ENCODE peak calls at places on chromosomes 13 and 19, in eight cellular contexts. T is OCI-LY7, O is left ventricle myocardium inferior, C is uterus, I is neural progenitor cell, K is ascending aorta, J is heart left ventricle, E is upper lobe of right lung. L is an unnamed sample. For H3K9me3 and H3K4me1, the result is how much of the 10 kb centered on the place peaks cover.

GRCh38 chr19:35162471-35163326 is 8.2 kb downstream of the FXYD5 start:
- DNase-seq in T (no peak), O (no peak), C (no peak), I (no peak), K (no peak), J (no peak), E (no peak), L (no peak)

GRCh38 chr13:50033696-50034095 is 18.5 kb downstream of the KCNRG start:
- DNase-seq in T (no peak), O (no peak), C (no peak), I (no peak), K (no peak), J (no peak), E (no peak), L (no peak)

GRCh38 chr13:26584713-26585112 is 27.2 kb downstream of the WASF3 start:
- DNase-seq in T (no peak), O (no peak), C (no peak), I (no peak), K (no peak), J (no peak), E (no peak), L (no peak)

GRCh38 chr19:498977-499623 is 2.8 kb downstream of the MADCAM1 start:
- DNase-seq in T (no peak), O (no peak), C (no peak), I (no peak), K (no peak), J (no peak), E (no peak), L (no peak)

GRCh38 chr13:35349673-35350278 is 126.7 kb downstream of the MAB21L1 start:
- DNase-seq in T (no peak), O (no peak), C (no peak), I (no peak), K (no peak), J (no peak), E (no peak), L (no peak)

GRCh38 chr13:87999141-87999765 is 328.1 kb downstream of the SLITRK5 start:
- DNase-seq in T (no peak), O (no peak), C (no peak), I (no peak), K (no peak), J (no peak), E (no peak), L (no peak)

GRCh38 chr13:24505256-24505655 is 7.3 kb downstream of the PARP4 start:
- DNase-seq in T (no peak), O (no peak), C (no peak), I (no peak), K (no peak), J (no peak), E (no peak), L (no peak)

GRCh38 chr19:3544742-3545668 is 6.0 kb downstream of the TEKTIP1 start:
- DNase-seq in T (peak), O (peak), C (peak), I (peak), K (no peak), J (peak), E (peak), L (peak)

GRCh38 chr19:48283908-48284307 is 14.0 kb downstream of the ZNF114 start:
- DNase-seq in T (no peak), O (no peak), C (no peak), I (no peak), K (no peak), J (no peak), E (no peak), L (no peak)

GRCh38 chr19:47614559-47614958 is 5.6 kb downstream of the BICRA start:
- DNase-seq in T (no peak), O (no peak), C (no peak), I (no peak), K (no peak), J (no peak), E (no peak), L (no peak)

GRCh38 chr19:3653865-3654513 is 27.4 kb upstream of the CACTIN start:
- DNase-seq in T (peak), O (no peak), C (no peak), I (peak), K (no peak), J (no peak), E (no peak), L (no peak)

GRCh38 chr19:43644181-43644580 is 4.5 kb upstream of the CADM4 start:
- DNase-seq in T (no peak), O (no peak), C (no peak), I (no peak), K (no peak), J (no peak), E (no peak), L (no peak)

GRCh38 chr19:572891-573825 is 762 bp downstream of the BSG start:
- DNase-seq in T (peak), O (peak), C (peak), I (peak), K (no peak), J (peak), E (peak), L (peak)

GRCh38 chr13:47327856-47328255 is 431.0 kb upstream of the HTR2A start:
- DNase-seq in T (no peak), O (no peak), C (no peak), I (no peak), K (no peak), J (no peak), E (no peak), L (no peak)

GRCh38 chr13:21917046-21918010 is 246.5 kb downstream of the FGF9 start:
- DNase-seq in T (no peak), O (no peak), C (no peak), I (no peak), K (no peak), J (no peak), E (no peak), L (no peak)

GRCh38 chr19:48997972-48998371 is 4.3 kb downstream of the RUVBL2 start:
- DNase-seq in T (peak), O (no peak), C (no peak), I (peak), K (no peak), J (no peak), E (no peak), L (no peak)

GRCh38 chr13:74778946-74779345 is 644.7 kb upstream of the KLF12 start:
- DNase-seq in T (no peak), O (no peak), C (no peak), I (no peak), K (no peak), J (no peak), E (no peak), L (no peak)

GRCh38 chr13:38624822-38625221 is 62.1 kb upstream of the FREM2 start:
- DNase-seq in T (no peak), O (no peak), C (no peak), I (no peak), K (no peak), J (no peak), E (no peak), L (no peak)

GRCh38 chr13:31234729-31235128 is 35.0 kb downstream of the B3GLCT start:
- DNase-seq in T (peak), O (no peak), C (no peak), I (no peak), K (no peak), J (no peak), E (no peak), L (no peak)

DNA sequence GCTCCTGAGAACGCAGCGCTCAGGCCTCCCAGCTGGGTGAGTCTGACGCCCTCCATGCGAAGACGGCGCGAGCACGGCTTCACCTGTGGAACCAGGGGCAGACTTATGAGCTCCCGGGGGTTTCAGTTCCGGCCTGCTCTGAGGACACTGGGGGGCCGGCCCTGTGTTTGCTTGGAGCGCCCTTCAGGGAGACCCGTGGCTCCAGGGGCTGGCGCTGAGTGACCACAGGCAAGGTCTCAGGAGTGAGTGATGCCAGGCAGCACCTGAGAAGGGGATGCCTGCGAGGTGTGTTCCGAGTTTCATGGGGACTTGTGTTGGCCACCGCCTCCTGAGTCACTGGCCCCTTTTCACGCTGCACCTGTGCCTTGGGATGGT is 4.5 kb downstream of the MCF2L start:
- DNase-seq in T (no peak), O (peak), C (no peak), I (no peak), K (no peak), J (no peak), E (peak), L (no peak)
- H3K9me3 ChIP-seq in T (under half), O (under half), C (under half), I (under half), K (under half), J (under half), E (under half), L (under half)

DNA sequence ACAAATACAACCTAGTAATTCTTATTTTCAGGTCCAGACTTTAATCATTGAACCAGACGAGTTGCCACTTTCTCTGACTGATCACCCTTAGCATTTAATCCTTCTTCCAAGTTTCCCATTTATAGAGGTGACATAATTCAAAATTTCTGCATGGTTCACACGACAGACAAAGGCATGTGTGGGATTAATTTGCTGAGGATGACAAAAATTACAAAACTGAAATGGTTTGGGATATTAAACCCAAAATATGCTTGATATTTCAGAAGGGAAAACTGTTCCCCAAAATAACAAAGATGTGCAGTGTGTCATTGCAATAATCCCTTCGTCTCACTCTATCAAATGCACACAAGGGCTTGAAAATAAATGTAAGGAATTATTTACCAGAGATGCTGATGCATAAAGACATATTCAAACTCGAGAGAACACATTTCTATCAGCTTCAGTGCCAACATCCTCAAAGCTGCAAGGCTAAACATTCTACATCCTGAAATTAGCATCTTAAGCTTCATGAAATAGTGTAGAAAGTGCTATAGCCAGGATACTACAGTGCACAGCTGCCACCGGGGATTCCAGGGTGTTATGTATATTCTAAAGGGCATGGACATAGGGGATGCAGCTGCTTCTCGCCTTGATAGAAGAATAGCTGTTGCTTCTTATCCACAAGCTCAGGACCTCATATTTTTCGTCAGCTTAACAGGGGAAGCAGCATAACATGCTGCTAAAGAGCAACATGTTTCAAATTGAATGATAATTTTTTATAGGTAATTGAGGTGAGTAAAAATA is 198.7 kb upstream of the SLITRK1 start:
- DNase-seq in T (no peak), O (no peak), C (no peak), I (no peak), K (no peak), J (no peak), E (no peak), L (no peak)
- H3K4me1 ChIP-seq in T (under half), O (under half), C (under half), I (under half), K (under half), J (under half), E (under half), L (under half)

GRCh38 chr19:6020972-6021805 is 43.2 kb upstream of the RANBP3 start:
- DNase-seq in T (no peak), O (no peak), C (no peak), I (no peak), K (no peak), J (no peak), E (no peak), L (no peak)
- TF ChIP-seq CTCF in T (no peak), O (no peak), C (no peak), I (no peak), K (no peak), J (no peak), E (no peak), L (no peak)

DNA sequence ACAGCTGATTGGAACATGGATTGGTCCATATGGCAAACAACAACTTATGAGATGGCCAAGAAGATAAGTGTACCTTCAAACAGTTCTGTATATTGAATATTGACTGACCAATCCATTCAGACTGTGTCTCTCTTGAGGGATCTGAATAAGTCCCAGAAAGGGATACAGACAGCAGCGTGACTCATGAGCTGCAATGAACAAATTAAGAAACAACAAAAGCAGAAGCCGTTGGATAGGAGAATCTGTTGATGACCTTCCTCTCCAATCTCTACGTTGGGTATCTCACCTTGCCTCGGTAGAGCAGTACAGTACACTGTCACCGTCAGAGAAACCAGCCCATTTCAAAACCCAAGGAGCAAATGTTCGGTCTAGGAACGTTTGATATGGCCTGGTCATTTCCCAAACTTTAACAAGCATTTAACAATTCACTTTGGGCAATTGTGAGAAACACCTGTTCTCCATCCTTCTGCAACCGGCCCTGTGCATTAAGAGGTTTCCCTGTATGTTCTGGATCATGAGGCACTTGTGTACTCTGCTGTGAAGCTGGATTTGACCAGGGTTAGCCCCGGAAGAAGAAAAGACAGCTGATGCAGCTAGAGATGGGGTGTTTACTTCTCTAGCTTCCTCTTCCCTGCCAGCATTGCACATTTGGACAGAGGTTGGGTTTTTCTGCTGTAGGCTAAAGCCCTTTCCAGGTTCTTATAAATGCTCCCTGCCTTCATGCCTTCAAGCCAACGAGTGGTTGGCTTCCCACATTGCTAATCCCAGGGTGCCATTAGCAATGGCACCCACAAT is 21.1 kb downstream of the MBD3L2B start:
- DNase-seq in T (no peak), O (no peak), C (no peak), I (no peak), K (no peak), J (no peak), E (no peak), L (no peak)
- H3K9me3 ChIP-seq in T (under half), O (under half), C (under half), I (under half), K (under half), J (under half), E (under half), L (under half)

DNA sequence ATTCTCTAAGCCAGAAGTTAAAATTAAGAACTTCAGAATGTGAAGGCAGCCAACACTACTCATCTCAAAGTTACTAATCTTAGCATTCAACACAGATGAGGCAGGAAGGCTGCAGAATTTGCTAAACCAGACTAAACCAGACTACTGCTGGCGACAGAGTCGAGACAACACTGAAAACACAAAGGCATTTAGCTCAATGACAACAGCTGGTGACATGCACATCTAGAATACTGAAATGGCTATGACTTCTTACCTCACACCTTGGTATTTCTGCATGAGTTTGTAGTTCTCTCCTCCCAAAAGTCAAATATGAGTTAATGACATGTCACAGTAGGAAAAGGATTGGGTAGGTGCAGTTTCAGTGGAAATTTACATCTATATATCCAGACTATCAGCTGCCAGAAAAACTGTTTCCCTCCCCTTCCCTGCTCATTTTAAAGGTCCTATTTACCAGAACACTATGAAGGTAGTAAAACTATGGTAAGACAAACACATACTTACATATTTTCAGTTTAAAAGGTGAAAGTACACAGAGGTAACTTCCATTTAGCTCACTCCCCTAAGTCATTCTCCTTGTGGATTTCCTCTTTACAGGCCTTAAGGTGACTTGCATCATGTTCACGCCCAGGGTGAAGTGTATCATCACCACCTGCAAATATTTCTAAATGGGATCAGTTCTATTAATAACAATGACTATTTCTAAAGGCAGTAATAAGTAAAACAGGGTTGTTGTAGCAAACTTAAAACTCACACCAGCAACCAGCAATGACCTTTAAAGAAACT is 21.4 kb downstream of the FOXO1 start:
- DNase-seq in T (peak), O (no peak), C (no peak), I (peak), K (no peak), J (no peak), E (no peak), L (no peak)
- H3K4me1 ChIP-seq in T (half or more), O (half or more), C (under half), I (under half), K (under half), J (half or more), E (under half), L (under half)

GRCh38 chr13:79548886-79549285 is 67.9 kb downstream of the NDFIP2 start:
- DNase-seq in T (no peak), O (no peak), C (no peak), I (no peak), K (no peak), J (no peak), E (no peak), L (no peak)
- TF ChIP-seq CTCF in T (peak), O (peak), C (no peak), I (peak), K (no peak), J (peak), E (peak), L (no peak)

DNA sequence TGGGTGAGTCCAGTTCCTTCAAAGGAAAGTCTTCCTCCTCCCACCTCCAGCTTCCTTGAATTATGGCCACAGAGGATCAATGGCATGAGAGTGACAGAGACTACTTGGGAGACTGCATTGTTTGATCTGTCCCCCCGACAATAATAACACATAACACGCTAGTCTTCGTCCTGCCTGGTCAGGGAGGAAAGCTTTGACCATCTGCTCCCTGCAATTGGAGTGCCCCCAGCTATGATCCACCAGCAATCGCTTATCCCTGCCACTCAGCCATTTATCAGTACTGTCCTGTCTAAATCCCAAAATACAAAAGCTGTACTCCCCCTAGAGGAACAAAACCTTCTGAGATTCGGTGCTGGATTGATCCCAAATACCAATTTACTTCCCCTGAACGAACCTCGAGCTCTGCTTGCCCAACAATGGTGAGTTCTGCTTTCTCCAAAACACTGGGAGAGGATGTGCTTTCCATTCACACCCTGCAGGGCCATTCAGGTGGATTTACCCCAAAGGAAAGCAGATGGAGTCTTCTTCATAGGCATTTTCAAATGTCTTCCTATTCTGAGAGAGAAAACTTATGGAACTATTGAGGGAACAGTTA is 466.7 kb downstream of the TSHZ3 start:
- DNase-seq in T (no peak), O (no peak), C (no peak), I (peak), K (no peak), J (no peak), E (no peak), L (no peak)
- H3K9me3 ChIP-seq in T (under half), O (under half), C (under half), I (under half), K (under half), J (under half), E (under half), L (under half)

GRCh38 chr19:19445288-19445687 is 39.8 kb downstream of the GATAD2A start:
- DNase-seq in T (no peak), O (no peak), C (no peak), I (no peak), K (no peak), J (no peak), E (no peak), L (no peak)

GRCh38 chr19:19445911-19446361 is 40.5 kb downstream of the GATAD2A start:
- DNase-seq in T (peak), O (no peak), C (no peak), I (no peak), K (no peak), J (no peak), E (no peak), L (no peak)

GRCh38 chr19:19447536-19448237 is 42.2 kb downstream of the GATAD2A start:
- DNase-seq in T (no peak), O (no peak), C (no peak), I (no peak), K (no peak), J (no peak), E (no peak), L (no peak)

GRCh38 chr19:19448238-19448544 is 42.7 kb downstream of the GATAD2A start:
- DNase-seq in T (no peak), O (no peak), C (no peak), I (no peak), K (no peak), J (peak), E (peak), L (no peak)

DNA sequence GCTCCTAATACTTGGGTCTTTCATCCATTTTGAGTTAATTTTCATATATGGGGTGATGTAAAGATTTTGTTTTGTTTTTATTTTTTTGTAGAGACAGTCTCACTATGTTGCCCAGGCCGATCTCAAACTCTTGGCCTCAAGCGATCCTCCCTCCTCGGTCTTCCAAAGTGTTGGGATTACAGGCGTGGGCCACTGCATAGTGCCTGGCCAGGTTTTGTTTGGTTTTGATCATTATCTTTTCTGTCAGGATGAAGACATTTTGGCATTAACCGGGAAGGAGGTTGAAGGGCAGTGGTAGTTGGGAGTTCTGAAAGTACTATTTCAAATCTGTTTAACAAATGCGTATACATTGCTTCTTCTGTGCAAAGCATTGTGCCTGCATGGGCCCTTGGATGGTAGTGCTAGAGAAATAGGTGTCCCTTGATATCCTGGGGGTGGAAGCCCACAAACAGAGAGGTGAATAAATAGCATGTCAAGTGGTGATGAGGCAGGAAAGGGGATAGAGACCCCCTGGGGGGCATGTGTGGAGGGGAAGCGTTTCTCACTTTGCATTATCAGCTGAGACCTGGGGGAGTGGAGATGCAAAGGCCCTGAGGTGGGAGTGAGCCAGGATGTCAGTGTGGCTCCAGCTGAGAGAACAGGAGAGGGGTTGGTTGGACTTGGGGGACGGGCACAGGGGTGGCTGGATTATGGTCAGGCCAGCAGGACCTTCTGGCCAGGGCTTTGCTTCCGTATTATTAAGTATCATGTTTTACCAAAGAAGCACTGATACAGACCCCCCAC is 41.4 kb downstream of the GATAD2A start:
- DNase-seq in T (no peak), O (no peak), C (no peak), I (no peak), K (no peak), J (no peak), E (no peak), L (no peak)
- H3K4me1 ChIP-seq in T (under half), O (half or more), C (under half), I (under half), K (under half), J (half or more), E (under half), L (under half)

L was measured in tibial artery.